ENCODE peak calls at places on chromosomes 6 and 20, in five cellular contexts. G is A549, E is cardiac fibroblast, C is heart right ventricle, W is tibial nerve. U is an unnamed sample.

GRCh38 chr6:15754035-15754705 is 91.3 kb upstream of the DTNBP1 start:
- DNase-seq in G (no peak), E (peak; percentile 13), C (no peak), W (no peak), U (peak; percentile 88)

GRCh38 chr6:105135907-105136432 is 43.8 kb downstream of the POPDC3 start:
- DNase-seq in G (no peak), E (peak; percentile 36), C (no peak), W (no peak), U (no peak)

GRCh38 chr20:23161968-23162696 is 76.0 kb upstream of the CD93 start:
- DNase-seq in G (no peak), E (peak; percentile 96), C (peak; percentile 80), W (peak; percentile 90), U (no peak)

GRCh38 chr6:142138876-142139275 is 6.2 kb downstream of the GJE1 start:
- DNase-seq in G (no peak), E (no peak), C (no peak), W (no peak), U (no peak)

GRCh38 chr20:32670773-32671455 is 2.8 kb downstream of the C20orf203 start:
- DNase-seq in G (no peak), E (no peak), C (no peak), W (no peak), U (no peak)

GRCh38 chr6:142417331-142417750 is 115.5 kb downstream of the ADGRG6 start:
- DNase-seq in G (no peak), E (no peak), C (no peak), W (no peak), U (no peak)

GRCh38 chr6:91386204-91386603 is 799.3 kb upstream of the MAP3K7 start:
- DNase-seq in G (no peak), E (no peak), C (no peak), W (no peak), U (no peak)

GRCh38 chr20:48259456-48259855 is 474.2 kb upstream of the SULF2 start:
- DNase-seq in G (no peak), E (no peak), C (no peak), W (no peak), U (peak; percentile 35)

GRCh38 chr6:41371461-41371991 is 36.1 kb downstream of the NCR2 start:
- DNase-seq in G (no peak), E (peak; percentile 55), C (peak; percentile 50), W (no peak), U (peak; percentile 88)

GRCh38 chr6:161434921-161435411 is 161.1 kb upstream of the AGPAT4 start:
- DNase-seq in G (no peak), E (peak; percentile 96), C (peak; percentile 51), W (no peak), U (no peak)

GRCh38 chr6:168090064-168090690 is 11.2 kb upstream of the FRMD1 start:
- DNase-seq in G (no peak), E (no peak), C (no peak), W (no peak), U (no peak)

GRCh38 chr6:104527761-104528415 is 331.8 kb downstream of the HACE1 start:
- DNase-seq in G (no peak), E (peak; percentile 67), C (no peak), W (no peak), U (peak; percentile 73)